ENCODE peak calls at places on chromosomes 1 and 21, in four cellular contexts. U is tibial nerve; K is H9; O is stimulated activated CD8-positive, alpha-beta memory T cell treated with anti-CD3 and anti-CD28 coated beads, Interleukin-2, amount 100 ng/mL, for 48 hours. Y is an unnamed sample.

GRCh38 chr21:36395353-36396111 is 10.3 kb downstream of the CHAF1B start:
- DNase-seq in U (no peak), O (no peak), K (no peak), Y (no peak)

GRCh38 chr1:219174672-219175564 is 1.2 kb downstream of the LYPLAL1 start:
- DNase-seq in U (no peak), K (no peak), O (no peak), Y (peak; percentile 24)

GRCh38 chr1:147541672-147542548 is 609 bp downstream of the BCL9 start:
- DNase-seq in O (no peak), U (peak; percentile 16), K (peak; percentile 70), Y (peak; percentile 19)

GRCh38 chr21:41864311-41865001 is 14.7 kb downstream of the PRDM15 start:
- DNase-seq in O (no peak), U (no peak), K (no peak), Y (no peak)

GRCh38 chr1:158147396-158148353 is 33.0 kb upstream of the CD1D start:
- DNase-seq in K (no peak), U (no peak), O (no peak), Y (no peak)

GRCh38 chr1:116667577-116668105 is at the start of gene IGSF3:
- DNase-seq in U (peak; percentile 31), K (peak; percentile 86), O (peak; percentile 39), Y (peak; percentile 48)

GRCh38 chr1:39413902-39414528 is 77.4 kb upstream of the BMP8A start:
- DNase-seq in K (no peak), O (no peak), U (no peak), Y (no peak)

GRCh38 chr1:28235746-28236655 is at the start of gene ATP5IF1:
- DNase-seq in U (peak; percentile 96), K (peak; percentile 98), O (peak; percentile 93), Y (peak; percentile 98)

GRCh38 chr21:29092102-29092959 is 18.9 kb upstream of the CCT8 start:
- DNase-seq in O (no peak), U (no peak), K (no peak), Y (no peak)

GRCh38 chr1:29962356-29962755 is 726.0 kb downstream of the PTPRU start:
- DNase-seq in K (no peak), O (no peak), U (no peak), Y (no peak)

GRCh38 chr1:154463512-154463990 is 38.5 kb upstream of the TDRD10 start:
- DNase-seq in U (no peak), K (no peak), O (peak; percentile 40), Y (no peak)

GRCh38 chr1:113978863-113979702 is at the start of gene OLFML3:
- DNase-seq in U (peak; percentile 88), K (peak; percentile 90), O (peak; percentile 33), Y (peak; percentile 65)

GRCh38 chr1:205849619-205850355 is at the start of gene PM20D1:
- DNase-seq in K (peak; percentile 46), O (peak; percentile 50), U (peak; percentile 28), Y (peak; percentile 52)

GRCh38 chr1:166166400-166166699 is 451 bp downstream of the FAM78B start:
- DNase-seq in O (no peak), U (no peak), K (no peak), Y (no peak)

GRCh38 chr21:26194811-26195251 is 24.3 kb upstream of the APP start:
- DNase-seq in K (no peak), U (no peak), O (no peak), Y (no peak)

GRCh38 chr1:214461305-214461704 is 90.1 kb downstream of the PTPN14 start:
- DNase-seq in K (no peak), U (no peak), O (no peak), Y (no peak)

GRCh38 chr1:23664837-23665795 is 26.5 kb upstream of the RPL11 start:
- DNase-seq in K (no peak), O (peak; percentile 3), U (no peak), Y (no peak)

GRCh38 chr1:5750186-5751170 is 241.7 kb downstream of the NPHP4 start:
- DNase-seq in O (no peak), K (no peak), U (peak; percentile 7), Y (no peak)

GRCh38 chr1:54410359-54410758 is 4.2 kb upstream of the SSBP3 start:
- DNase-seq in K (no peak), O (no peak), U (no peak), Y (no peak)

GRCh38 chr1:208207388-208208131 is 36.6 kb downstream of the PLXNA2 start:
- DNase-seq in O (no peak), K (no peak), U (no peak), Y (no peak)

Y was measured in breast epithelium.